ENCODE peak calls at places on chromosomes 16 and 17, in four cellular contexts. One of them, this sample, is unnamed.

GRCh38 chr17:67427410-67427809 is 50.3 kb downstream of the PITPNC1 start:
- DNase-seq in Peyer's patch: no peak
- DNase-seq in uterus: no peak
- DNase-seq in colonic mucosa: no peak
- DNase-seq in this sample: no peak

GRCh38 chr16:49788505-49788904 is 67.4 kb downstream of the ZNF423 start:
- DNase-seq in Peyer's patch: no peak
- DNase-seq in uterus: peak
- DNase-seq in colonic mucosa: peak
- DNase-seq in this sample: no peak

GRCh38 chr16:56860226-56861020 is 4.6 kb upstream of the SLC12A3 start:
- DNase-seq in Peyer's patch: peak
- DNase-seq in uterus: no peak
- DNase-seq in colonic mucosa: no peak
- DNase-seq in this sample: no peak

GRCh38 chr17:48624544-48625501 is 1.3 kb downstream of the HOXB9 start:
- DNase-seq in Peyer's patch: no peak
- DNase-seq in uterus: no peak
- DNase-seq in colonic mucosa: no peak
- DNase-seq in this sample: no peak

GRCh38 chr16:73068546-73069401 is 20.8 kb upstream of the ZFHX3 start:
- DNase-seq in Peyer's patch: peak
- DNase-seq in uterus: peak
- DNase-seq in colonic mucosa: no peak
- DNase-seq in this sample: no peak

GRCh38 chr17:13297198-13297597 is 279.4 kb upstream of the ELAC2 start:
- DNase-seq in Peyer's patch: no peak
- DNase-seq in uterus: no peak
- DNase-seq in colonic mucosa: peak
- DNase-seq in this sample: no peak

GRCh38 chr17:35540589-35541404 is 3.3 kb upstream of the SLFN12L start:
- DNase-seq in Peyer's patch: peak
- DNase-seq in uterus: no peak
- DNase-seq in colonic mucosa: peak
- DNase-seq in this sample: peak

GRCh38 chr17:9035249-9035648 is 13.9 kb downstream of the NTN1 start:
- DNase-seq in Peyer's patch: no peak
- DNase-seq in uterus: no peak
- DNase-seq in colonic mucosa: no peak
- DNase-seq in this sample: no peak

GRCh38 chr16:88453621-88454314 is 688 bp downstream of the ZFPM1 start:
- DNase-seq in Peyer's patch: no peak
- DNase-seq in uterus: no peak
- DNase-seq in colonic mucosa: peak
- DNase-seq in this sample: no peak

GRCh38 chr16:87657621-87658192 is 55.4 kb downstream of the JPH3 start:
- DNase-seq in Peyer's patch: no peak
- DNase-seq in uterus: no peak
- DNase-seq in colonic mucosa: no peak
- DNase-seq in this sample: no peak

GRCh38 chr17:68054296-68054900 is 18.9 kb downstream of the KPNA2 start:
- DNase-seq in Peyer's patch: no peak
- DNase-seq in uterus: peak
- DNase-seq in colonic mucosa: no peak
- DNase-seq in this sample: peak

GRCh38 chr17:35119370-35120185 is at the start of gene RAD51D:
- DNase-seq in Peyer's patch: peak
- DNase-seq in uterus: peak
- DNase-seq in colonic mucosa: peak
- DNase-seq in this sample: peak

DNA sequence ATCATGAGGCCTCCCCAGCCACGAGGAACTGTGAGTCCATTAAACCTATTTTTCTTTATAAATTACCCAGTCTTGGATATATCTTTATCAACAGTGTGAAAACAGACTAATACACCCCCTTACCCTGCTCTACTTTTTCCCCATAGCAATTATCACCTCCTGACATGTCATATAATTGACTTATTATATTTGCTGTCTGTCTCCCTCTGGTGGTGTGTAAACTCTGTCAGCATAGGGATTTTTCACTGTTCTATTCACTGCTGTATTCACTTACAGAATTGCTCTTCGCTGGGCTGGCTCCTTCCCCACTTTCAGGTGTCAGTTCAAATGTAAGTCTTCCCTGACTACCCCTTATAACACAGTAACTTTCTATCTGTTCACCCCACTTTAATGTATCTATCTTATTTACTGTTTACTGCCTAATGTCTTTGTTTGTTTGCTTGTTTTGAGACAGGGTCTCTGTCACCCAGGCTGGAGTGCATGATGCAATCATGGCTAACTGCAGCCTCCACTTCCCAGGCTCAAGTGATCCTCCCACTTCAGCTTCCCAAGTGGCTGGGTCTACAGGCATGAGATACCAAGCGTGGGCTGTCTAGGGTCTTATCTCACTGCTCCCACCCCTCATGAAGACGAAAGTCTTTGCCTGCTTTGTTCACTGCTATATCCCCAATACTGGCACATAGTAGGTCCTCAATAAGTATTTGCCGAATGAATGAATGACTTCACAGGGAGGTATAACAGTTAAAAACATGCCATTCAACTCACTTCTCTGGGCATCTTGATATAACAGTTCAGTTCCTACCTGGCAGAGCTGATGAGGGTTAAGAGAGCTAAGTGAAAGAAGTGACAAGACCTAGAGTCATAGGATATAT is 52.4 kb upstream of the CDH3 start:
- DNase-seq in Peyer's patch: no peak
- DNase-seq in uterus: no peak
- DNase-seq in colonic mucosa: no peak
- DNase-seq in this sample: no peak
- TF ChIP-seq CTCF in Peyer's patch: no peak
- TF ChIP-seq CTCF in uterus: no peak
- TF ChIP-seq CTCF in colonic mucosa: no peak
- TF ChIP-seq CTCF in this sample: no peak

GRCh38 chr17:77317091-77317519 is 176.3 kb downstream of the SEC14L1 start:
- DNase-seq in Peyer's patch: peak
- DNase-seq in uterus: no peak
- DNase-seq in colonic mucosa: no peak
- DNase-seq in this sample: no peak

GRCh38 chr17:77319211-77320031 is 178.7 kb downstream of the SEC14L1 start:
- DNase-seq in Peyer's patch: peak
- DNase-seq in uterus: peak
- DNase-seq in colonic mucosa: peak
- DNase-seq in this sample: peak

GRCh38 chr17:77318021-77318420 is 177.3 kb downstream of the SEC14L1 start:
- DNase-seq in Peyer's patch: peak
- DNase-seq in uterus: no peak
- DNase-seq in colonic mucosa: no peak
- DNase-seq in this sample: no peak

GRCh38 chr17:77320046-77320445 is 179.3 kb downstream of the SEC14L1 start:
- DNase-seq in Peyer's patch: peak
- DNase-seq in uterus: peak
- DNase-seq in colonic mucosa: no peak
- DNase-seq in this sample: no peak

GRCh38 chr17:77318491-77319210 is 177.9 kb downstream of the SEC14L1 start:
- DNase-seq in Peyer's patch: peak
- DNase-seq in uterus: peak
- DNase-seq in colonic mucosa: no peak
- DNase-seq in this sample: peak
- H3K4me3 ChIP-seq in Peyer's patch: no peak
- H3K4me3 ChIP-seq in uterus: peak
- H3K4me3 ChIP-seq in colonic mucosa: peak
- H3K4me3 ChIP-seq in this sample: peak

GRCh38 chr17:77206125-77206523 is 65.4 kb downstream of the SEC14L1 start:
- DNase-seq in Peyer's patch: peak
- DNase-seq in uterus: peak
- DNase-seq in colonic mucosa: no peak
- DNase-seq in this sample: no peak

GRCh38 chr17:77203846-77204245 is 63.1 kb downstream of the SEC14L1 start:
- DNase-seq in Peyer's patch: peak
- DNase-seq in uterus: no peak
- DNase-seq in colonic mucosa: no peak
- DNase-seq in this sample: no peak

GRCh38 chr17:77205396-77206124 is 64.8 kb downstream of the SEC14L1 start:
- DNase-seq in Peyer's patch: peak
- DNase-seq in uterus: no peak
- DNase-seq in colonic mucosa: no peak
- DNase-seq in this sample: no peak

GRCh38 chr17:77203436-77203835 is 62.7 kb downstream of the SEC14L1 start:
- DNase-seq in Peyer's patch: peak
- DNase-seq in uterus: no peak
- DNase-seq in colonic mucosa: no peak
- DNase-seq in this sample: no peak

DNA sequence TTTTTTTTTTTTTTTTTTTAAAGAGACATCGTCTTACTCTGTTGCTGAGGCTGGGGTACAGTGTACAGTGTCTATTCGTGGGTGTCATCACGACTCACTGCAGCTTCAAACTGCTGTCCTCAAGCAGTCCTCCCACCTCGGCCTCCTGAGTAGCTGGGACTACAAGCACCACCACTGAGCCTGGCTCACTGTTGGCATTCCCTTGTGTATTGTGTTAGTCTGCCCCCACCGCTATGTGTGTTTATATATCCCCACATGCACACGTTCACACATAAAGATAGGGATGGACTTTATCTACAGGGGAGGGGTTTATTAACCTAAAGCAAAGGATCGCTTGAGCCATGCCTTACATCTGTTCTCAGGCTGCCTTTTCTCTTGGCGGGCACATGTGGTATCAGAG is 63.8 kb downstream of the SEC14L1 start:
- DNase-seq in Peyer's patch: peak
- DNase-seq in uterus: no peak
- DNase-seq in colonic mucosa: no peak
- DNase-seq in this sample: no peak
- TF ChIP-seq CTCF in Peyer's patch: no peak
- TF ChIP-seq CTCF in uterus: no peak
- TF ChIP-seq CTCF in colonic mucosa: no peak
- TF ChIP-seq CTCF in this sample: no peak

GRCh38 chr17:42660692-42661345 is 1.7 kb downstream of the TUBG2 start:
- DNase-seq in Peyer's patch: no peak
- DNase-seq in uterus: no peak
- DNase-seq in colonic mucosa: peak
- DNase-seq in this sample: no peak
- H3K4me3 ChIP-seq in Peyer's patch: no peak
- H3K4me3 ChIP-seq in uterus: no peak
- H3K4me3 ChIP-seq in colonic mucosa: no peak
- H3K4me3 ChIP-seq in this sample: peak

GRCh38 chr17:45889579-45889978 is 4.8 kb upstream of the MAPT start:
- DNase-seq in Peyer's patch: no peak
- DNase-seq in uterus: no peak
- DNase-seq in colonic mucosa: no peak
- DNase-seq in this sample: no peak
- TF ChIP-seq CTCF in Peyer's patch: no peak
- TF ChIP-seq CTCF in uterus: no peak
- TF ChIP-seq CTCF in colonic mucosa: no peak
- TF ChIP-seq CTCF in this sample: no peak

GRCh38 chr17:82298538-82299421 is 18.6 kb downstream of the CD7 start:
- DNase-seq in Peyer's patch: peak
- DNase-seq in uterus: no peak
- DNase-seq in colonic mucosa: no peak
- DNase-seq in this sample: no peak
- H3K4me3 ChIP-seq in Peyer's patch: peak
- H3K4me3 ChIP-seq in uterus: peak
- H3K4me3 ChIP-seq in colonic mucosa: peak
- H3K4me3 ChIP-seq in this sample: peak

DNA sequence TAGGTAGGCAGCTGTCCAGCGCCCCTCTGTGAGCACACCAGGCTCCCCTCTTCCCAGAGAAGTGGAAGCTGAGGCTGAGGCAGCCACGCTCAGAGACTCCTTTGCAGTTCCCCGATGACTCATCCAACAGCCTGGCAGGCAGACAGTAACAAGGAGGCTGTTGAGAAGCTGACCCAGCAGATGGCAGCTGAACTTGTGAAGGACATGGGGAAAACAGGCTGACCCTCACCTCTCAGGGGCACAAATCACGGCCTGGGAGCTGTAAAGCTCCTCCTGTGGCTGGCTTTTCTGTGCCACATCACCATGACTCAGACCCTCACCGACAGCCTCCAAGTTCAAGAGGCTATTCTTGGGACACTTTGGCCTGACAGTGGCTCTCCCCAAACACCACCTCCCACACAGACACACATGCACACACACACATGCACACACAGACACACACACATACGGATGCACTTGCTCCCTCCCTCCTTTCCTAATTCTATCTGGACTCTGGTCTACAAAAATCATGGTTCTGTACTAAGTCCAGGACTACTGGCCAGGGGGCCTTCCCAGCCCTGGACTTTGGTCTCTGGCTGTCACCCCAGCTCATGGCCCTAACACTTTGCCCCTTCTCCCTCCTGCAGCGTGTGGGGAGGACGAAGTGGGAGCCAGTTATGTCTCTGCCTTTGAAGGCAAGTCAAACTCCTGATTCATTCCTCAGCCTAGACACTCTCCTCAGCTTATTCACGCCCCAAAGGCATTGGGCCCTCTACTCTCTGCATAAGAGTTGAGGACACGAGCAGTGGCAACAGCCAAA is 23.2 kb downstream of the MAP3K14 start:
- DNase-seq in Peyer's patch: peak
- DNase-seq in uterus: peak
- DNase-seq in colonic mucosa: peak
- DNase-seq in this sample: peak
- TF ChIP-seq CTCF in Peyer's patch: no peak
- TF ChIP-seq CTCF in uterus: no peak
- TF ChIP-seq CTCF in colonic mucosa: no peak
- TF ChIP-seq CTCF in this sample: no peak

DNA sequence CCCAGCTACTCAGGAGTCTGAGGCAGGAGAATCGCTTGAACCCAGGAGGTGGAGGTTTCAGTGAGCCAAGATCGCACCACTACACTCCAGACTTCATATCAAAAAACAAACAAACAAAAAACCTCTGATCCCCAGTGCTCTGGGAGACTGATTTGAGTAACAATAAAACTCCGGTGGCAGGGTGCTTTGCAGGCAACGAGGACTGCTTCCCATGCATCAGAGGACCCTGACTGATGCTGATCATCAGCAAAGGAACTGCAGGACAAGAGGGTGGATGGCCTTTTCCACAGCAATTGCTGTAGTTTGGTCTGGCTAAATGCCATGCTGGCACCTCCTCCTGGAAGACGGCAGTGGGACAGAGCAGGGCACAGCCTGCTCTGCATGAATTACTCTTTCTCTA is 6.4 kb upstream of the SLC39A11 start:
- DNase-seq in Peyer's patch: no peak
- DNase-seq in uterus: no peak
- DNase-seq in colonic mucosa: no peak
- DNase-seq in this sample: no peak
- H3K4me3 ChIP-seq in Peyer's patch: no peak
- H3K4me3 ChIP-seq in uterus: no peak
- H3K4me3 ChIP-seq in colonic mucosa: no peak
- H3K4me3 ChIP-seq in this sample: no peak

GRCh38 chr16:3087243-3087791 is 11.8 kb downstream of the ZSCAN10 start:
- DNase-seq in Peyer's patch: no peak
- DNase-seq in uterus: no peak
- DNase-seq in colonic mucosa: no peak
- DNase-seq in this sample: no peak
- TF ChIP-seq CTCF in Peyer's patch: no peak
- TF ChIP-seq CTCF in uterus: no peak
- TF ChIP-seq CTCF in colonic mucosa: peak
- TF ChIP-seq CTCF in this sample: no peak

GRCh38 chr16:75262800-75263127 is 11.3 kb upstream of the BCAR1 start:
- DNase-seq in Peyer's patch: no peak
- DNase-seq in uterus: no peak
- DNase-seq in colonic mucosa: no peak
- DNase-seq in this sample: no peak
- H3K4me3 ChIP-seq in Peyer's patch: no peak
- H3K4me3 ChIP-seq in uterus: no peak
- H3K4me3 ChIP-seq in colonic mucosa: no peak
- H3K4me3 ChIP-seq in this sample: no peak

This sample was measured in stomach.